ENCODE peak calls at places on chromosomes 11 and 22, in ten cellular contexts. J, T, Y, S, W, U, Q, E, O and Z are unnamed samples.

GRCh38 chr11:127843483-127844396 is 743.6 kb downstream of the ETS1 start:
- DNase-seq in T (peak; percentile 72), E (peak; percentile 25), W (peak; percentile 67), S (peak; percentile 55), Q (peak; percentile 69), O (peak; percentile 18), U (peak; percentile 54), J (peak; percentile 79), Y (peak; percentile 51), Z (peak; percentile 12)

GRCh38 chr22:42947211-42947990 is 67.5 kb downstream of the PACSIN2 start:
- DNase-seq in Q (no peak), U (peak; percentile 71), W (peak; percentile 89), T (peak; percentile 82), E (peak; percentile 83), O (no peak), Y (peak; percentile 44), J (peak; percentile 74), S (peak; percentile 41), Z (no peak)

GRCh38 chr11:69220581-69221051 is 64.9 kb downstream of the SMIM38 start:
- DNase-seq in Y (no peak), E (peak; percentile 55), W (peak; percentile 25), S (no peak), U (no peak), O (no peak), Q (peak; percentile 54), J (peak; percentile 39), T (peak; percentile 27), Z (no peak)

GRCh38 chr11:116294630-116295029 is 478.2 kb downstream of the BUD13 start:
- DNase-seq in T (no peak), Q (no peak), J (no peak), Y (peak; percentile 10), E (no peak), O (no peak), U (peak; percentile 35), S (peak; percentile 32), W (no peak), Z (no peak)

GRCh38 chr11:14350215-14350614 is 8.8 kb downstream of the RRAS2 start:
- DNase-seq in O (no peak), T (no peak), J (no peak), W (no peak), U (no peak), E (no peak), Y (no peak), Q (no peak), S (no peak), Z (no peak)

GRCh38 chr22:27433585-27434190 is 367.9 kb downstream of the MN1 start:
- DNase-seq in S (peak; percentile 19), W (no peak), Y (no peak), U (peak; percentile 12), T (peak; percentile 35), O (no peak), Q (no peak), E (no peak), J (no peak), Z (no peak)

GRCh38 chr11:14611939-14612338 is 31.7 kb upstream of the PDE3B start:
- DNase-seq in E (no peak), O (no peak), T (no peak), Y (no peak), Q (no peak), S (no peak), W (no peak), J (no peak), U (no peak), Z (no peak)

GRCh38 chr11:2562181-2562581 is 117.4 kb downstream of the KCNQ1 start:
- DNase-seq in J (no peak), S (no peak), Q (peak; percentile 63), U (no peak), O (no peak), W (peak; percentile 76), Y (no peak), T (peak; percentile 38), E (no peak), Z (no peak)

GRCh38 chr22:40020956-40021355 is 26.2 kb downstream of the FAM83F start:
- DNase-seq in U (no peak), J (no peak), O (no peak), S (no peak), T (no peak), Y (no peak), Q (no peak), W (no peak), E (no peak), Z (no peak)

GRCh38 chr22:49953027-49953679 is 7.4 kb upstream of the PIM3 start:
- DNase-seq in J (no peak), W (peak; percentile 92), E (no peak), T (peak; percentile 89), S (no peak), U (no peak), O (no peak), Q (no peak), Y (no peak), Z (no peak)

GRCh38 chr11:813440-814096 is 3.8 kb downstream of the RPLP2 start:
- DNase-seq in U (no peak), O (no peak), Y (no peak), W (no peak), Q (no peak), E (no peak), T (no peak), J (no peak), S (no peak), Z (no peak)
- TF ChIP-seq POLR2A in U (no peak), O (no peak), Y (no peak), W (no peak), Q (no peak), E (no peak), T (no peak), J (no peak), S (peak; percentile 59), Z (no peak)

GRCh38 chr22:38506118-38506962 is at the start of gene DDX17:
- DNase-seq in O (peak; percentile 91), Q (peak; percentile 98), U (peak; percentile 98), J (peak; percentile 93), Y (peak; percentile 91), T (peak; percentile 95), S (peak; percentile 97), E (peak; percentile 97), W (peak; percentile 96), Z (peak; percentile 76)

GRCh38 chr22:38505595-38506117 is 455 bp downstream of the DDX17 start:
- DNase-seq in W (peak; percentile 79), E (peak; percentile 63), S (peak; percentile 46), J (peak; percentile 85), U (peak; percentile 70), T (peak; percentile 81), O (peak; percentile 80), Y (peak; percentile 59), Q (peak; percentile 91), Z (peak; percentile 17)

GRCh38 chr22:38503021-38503420 is 3.1 kb downstream of the DDX17 start:
- DNase-seq in J (no peak), T (no peak), Q (no peak), U (peak; percentile 31), S (no peak), Y (no peak), W (no peak), O (no peak), E (no peak), Z (no peak)

GRCh38 chr22:38501797-38502672 is 4.1 kb downstream of the DDX17 start:
- DNase-seq in Q (no peak), S (no peak), T (no peak), Y (no peak), U (no peak), W (no peak), O (no peak), E (no peak), J (no peak), Z (no peak)

GRCh38 chr22:38504731-38505594 is 1.1 kb downstream of the DDX17 start:
- DNase-seq in J (peak; percentile 62), U (peak; percentile 55), Q (peak; percentile 78), W (peak; percentile 63), Y (peak; percentile 41), T (peak; percentile 69), E (no peak), O (no peak), S (peak; percentile 48), Z (no peak)
- TF ChIP-seq POLR2A in J (no peak), U (peak; percentile 1), Q (no peak), W (no peak), Y (no peak), T (peak; percentile 63), E (no peak), O (no peak), S (no peak), Z (no peak)

GRCh38 chr11:7664867-7665266 is 8.4 kb downstream of the CYB5R2 start:
- DNase-seq in S (no peak), W (no peak), Q (no peak), E (no peak), T (no peak), J (no peak), O (no peak), Y (no peak), U (no peak), Z (no peak)

GRCh38 chr11:7668464-7668863 is 4.8 kb downstream of the CYB5R2 start:
- DNase-seq in O (no peak), U (no peak), Q (no peak), S (no peak), Y (no peak), W (no peak), T (no peak), J (no peak), E (no peak), Z (no peak)

GRCh38 chr11:7667460-7667859 is 5.8 kb downstream of the CYB5R2 start:
- DNase-seq in Y (no peak), T (no peak), J (no peak), W (no peak), Q (no peak), S (peak; percentile 26), U (no peak), E (no peak), O (no peak), Z (no peak)

GRCh38 chr11:7666292-7666866 is 6.9 kb downstream of the CYB5R2 start:
- DNase-seq in W (no peak), O (no peak), Y (no peak), U (no peak), T (no peak), J (no peak), S (no peak), E (no peak), Q (no peak), Z (no peak)

DNA sequence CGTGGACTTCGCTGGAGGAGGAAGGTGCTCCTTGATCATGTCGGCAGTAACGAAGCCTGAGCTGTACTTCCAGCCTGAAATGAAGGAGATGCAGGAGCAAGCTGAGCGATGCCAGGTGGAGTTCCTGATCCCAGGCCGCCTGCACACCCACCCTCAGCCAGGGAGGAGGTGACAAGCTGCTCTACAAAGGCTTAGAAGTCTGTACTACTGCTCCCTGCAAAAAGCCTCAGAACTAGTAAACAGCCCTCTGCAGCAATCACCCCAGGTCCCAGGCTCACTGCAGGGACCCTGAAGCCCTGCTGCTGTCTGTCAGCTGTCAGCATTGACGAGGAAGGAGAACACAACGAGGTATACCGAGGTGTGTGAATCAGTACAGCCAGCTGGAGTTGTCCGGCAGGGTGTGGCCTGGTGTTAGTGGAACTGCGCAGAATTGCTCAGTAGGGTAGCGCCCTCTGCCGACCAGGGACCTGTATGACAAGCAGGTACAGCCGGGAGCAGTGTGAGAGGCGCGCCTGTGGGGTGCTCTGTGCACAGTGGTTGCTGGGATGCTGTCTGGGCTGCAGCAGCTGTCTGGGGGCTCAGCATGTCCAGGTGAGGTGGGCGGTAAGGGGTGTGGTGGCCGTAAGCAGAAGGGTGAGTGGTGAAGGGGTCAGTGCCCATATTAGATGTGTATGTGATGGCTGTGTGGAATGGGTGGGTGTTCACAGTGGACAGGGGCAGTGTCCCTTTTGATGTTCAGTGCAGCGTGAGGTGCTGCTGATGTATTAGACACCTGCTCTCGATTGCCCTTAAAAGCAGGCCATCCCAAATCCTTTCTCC is 7.6 kb downstream of the CYB5R2 start:
- DNase-seq in E (peak; percentile 68), Y (peak; percentile 85), S (peak; percentile 44), W (peak; percentile 93), T (peak; percentile 89), U (peak; percentile 69), Q (peak; percentile 87), O (peak; percentile 76), J (peak; percentile 86), Z (peak; percentile 98)
- TF ChIP-seq POLR2A in E (no peak), Y (no peak), S (no peak), W (no peak), T (no peak), U (no peak), Q (no peak), O (no peak), J (no peak), Z (no peak)

GRCh38 chr11:62831520-62832345 is at the start of gene STX5:
- DNase-seq in J (peak; percentile 100), E (peak; percentile 100), T (peak; percentile 100), Y (peak; percentile 98), O (peak; percentile 99), Q (peak; percentile 100), U (peak; percentile 99), S (peak; percentile 99), W (peak; percentile 100), Z (peak; percentile 84)
- TF ChIP-seq POLR2A in J (peak; percentile 80), E (peak; percentile 92), T (peak; percentile 97), Y (peak; percentile 37), O (peak; percentile 96), Q (peak; percentile 87), U (peak; percentile 97), S (peak; percentile 96), W (no peak), Z (peak; percentile 68)